ENCODE peak calls at places on chromosome 7, in five cellular contexts. F, A, S, H and N are unnamed samples.

GRCh38 chr7:20991544-20991943 is 204.9 kb upstream of the SP8 start:
- DNase-seq in F (no peak), A (peak), S (no peak), H (no peak), N (no peak)

GRCh38 chr7:98826811-98827231 is 43.0 kb downstream of the TMEM130 start:
- DNase-seq in F (no peak), A (peak), S (no peak), H (no peak), N (no peak)

GRCh38 chr7:78226059-78226658 is 427.6 kb downstream of the PHTF2 start:
- DNase-seq in F (no peak), A (peak), S (no peak), H (peak), N (no peak)

GRCh38 chr7:151243411-151244155 is 4.9 kb downstream of the SMARCD3 start:
- DNase-seq in F (peak), A (no peak), S (no peak), H (no peak), N (no peak)

GRCh38 chr7:91772100-91772794 is 108.3 kb downstream of the MTERF1 start:
- DNase-seq in F (no peak), A (peak), S (no peak), H (no peak), N (no peak)

GRCh38 chr7:82313269-82313668 is 130.3 kb downstream of the CACNA2D1 start:
- DNase-seq in F (no peak), A (no peak), S (no peak), H (no peak), N (no peak)

GRCh38 chr7:44145419-44145968 is 4.4 kb upstream of the MYL7 start:
- DNase-seq in F (peak), A (no peak), S (no peak), H (no peak), N (peak)

GRCh38 chr7:70647801-70648491 is 484.0 kb upstream of the GALNT17 start:
- DNase-seq in F (peak), A (no peak), S (peak), H (no peak), N (peak)

GRCh38 chr7:77425151-77426051 is 9.3 kb upstream of the GSAP start:
- DNase-seq in F (no peak), A (peak), S (no peak), H (no peak), N (no peak)

GRCh38 chr7:113548137-113548536 is 370.7 kb downstream of the PPP1R3A start:
- DNase-seq in F (no peak), A (no peak), S (no peak), H (no peak), N (no peak)

GRCh38 chr7:115911466-115911865 is 119.1 kb downstream of the TFEC start:
- DNase-seq in F (no peak), A (no peak), S (no peak), H (no peak), N (no peak)

GRCh38 chr7:16060492-16060891 is 360.8 kb downstream of the CRPPA start:
- DNase-seq in F (no peak), A (no peak), S (no peak), H (no peak), N (no peak)

GRCh38 chr7:57308631-57309408 is 141.2 kb upstream of the ZNF716 start:
- DNase-seq in F (no peak), A (no peak), S (no peak), H (peak), N (no peak)

GRCh38 chr7:4682621-4683042 is 537 bp downstream of the FOXK1 start:
- DNase-seq in F (peak), A (peak), S (no peak), H (peak), N (no peak)

GRCh38 chr7:119720541-119720940 is 552.4 kb upstream of the KCND2 start:
- DNase-seq in F (no peak), A (peak), S (no peak), H (no peak), N (no peak)

GRCh38 chr7:41693150-41693997 is 9.5 kb downstream of the INHBA start:
- DNase-seq in F (no peak), A (no peak), S (no peak), H (no peak), N (no peak)

GRCh38 chr7:44377681-44378421 is 52.5 kb upstream of the CAMK2B start:
- DNase-seq in F (no peak), A (no peak), S (no peak), H (peak), N (no peak)

GRCh38 chr7:134826105-134826504 is 46.7 kb downstream of the CALD1 start:
- DNase-seq in F (no peak), A (no peak), S (no peak), H (no peak), N (no peak)

GRCh38 chr7:81210092-81211064 is 291.5 kb upstream of the SEMA3C start:
- DNase-seq in F (no peak), A (peak), S (no peak), H (no peak), N (no peak)

GRCh38 chr7:36032362-36032818 is 120.7 kb upstream of the EEPD1 start:
- DNase-seq in F (no peak), A (peak), S (no peak), H (no peak), N (no peak)

GRCh38 chr7:2417981-2418481 is 14.6 kb downstream of the CHST12 start:
- DNase-seq in F (no peak), A (no peak), S (no peak), H (no peak), N (no peak)

GRCh38 chr7:120794100-120794729 is 63.7 kb downstream of the TSPAN12 start:
- DNase-seq in F (no peak), A (no peak), S (no peak), H (no peak), N (no peak)